ENCODE peak calls at places on chromosomes 2 and 18, in ten cellular contexts. One of them, this sample, is unnamed.
A peak's percentile ranks its signal among the peaks of the same experiment; 100 is the strongest.

GRCh38 chr2:217858519-217859466 is 144.0 kb downstream of the TNS1 start:
- DNase-seq in uterus: peak; percentile 90
- DNase-seq in brain microvascular endothelial cell: peak; percentile 96
- DNase-seq in non-pigmented ciliary epithelial cell: peak; percentile 68
- DNase-seq in upper lobe of right lung: no peak
- DNase-seq in mammary epithelial cell: no peak
- DNase-seq in activated CD8-positive, alpha-beta memory T cell treated with anti-CD3 and anti-CD28 coated beads for 24 hours: no peak
- DNase-seq in GM04503: peak; percentile 96
- DNase-seq in HFFc6: peak; percentile 91
- DNase-seq in AG04450: peak; percentile 76
- DNase-seq in this sample: no peak

GRCh38 chr2:3041841-3042600 is 335.6 kb downstream of the EIPR1 start:
- DNase-seq in brain microvascular endothelial cell: peak; percentile 7
- DNase-seq in AG04450: no peak
- DNase-seq in HFFc6: no peak
- DNase-seq in mammary epithelial cell: no peak
- DNase-seq in uterus: no peak
- DNase-seq in GM04503: no peak
- DNase-seq in activated CD8-positive, alpha-beta memory T cell treated with anti-CD3 and anti-CD28 coated beads for 24 hours: no peak
- DNase-seq in upper lobe of right lung: no peak
- DNase-seq in non-pigmented ciliary epithelial cell: no peak
- DNase-seq in this sample: no peak

GRCh38 chr2:169081551-169081950 is 12.2 kb downstream of the DHRS9 start:
- DNase-seq in mammary epithelial cell: no peak
- DNase-seq in GM04503: no peak
- DNase-seq in brain microvascular endothelial cell: no peak
- DNase-seq in AG04450: no peak
- DNase-seq in activated CD8-positive, alpha-beta memory T cell treated with anti-CD3 and anti-CD28 coated beads for 24 hours: no peak
- DNase-seq in HFFc6: no peak
- DNase-seq in non-pigmented ciliary epithelial cell: no peak
- DNase-seq in upper lobe of right lung: no peak
- DNase-seq in uterus: no peak
- DNase-seq in this sample: no peak

GRCh38 chr2:193251909-193252308 is 1057.2 kb upstream of the TMEFF2 start:
- DNase-seq in uterus: no peak
- DNase-seq in activated CD8-positive, alpha-beta memory T cell treated with anti-CD3 and anti-CD28 coated beads for 24 hours: no peak
- DNase-seq in mammary epithelial cell: no peak
- DNase-seq in HFFc6: no peak
- DNase-seq in brain microvascular endothelial cell: no peak
- DNase-seq in AG04450: no peak
- DNase-seq in non-pigmented ciliary epithelial cell: no peak
- DNase-seq in GM04503: no peak
- DNase-seq in upper lobe of right lung: no peak
- DNase-seq in this sample: no peak

GRCh38 chr2:11444737-11445136 is 21.2 kb downstream of the E2F6 start:
- DNase-seq in HFFc6: no peak
- DNase-seq in upper lobe of right lung: no peak
- DNase-seq in non-pigmented ciliary epithelial cell: no peak
- DNase-seq in mammary epithelial cell: no peak
- DNase-seq in AG04450: no peak
- DNase-seq in GM04503: no peak
- DNase-seq in uterus: no peak
- DNase-seq in activated CD8-positive, alpha-beta memory T cell treated with anti-CD3 and anti-CD28 coated beads for 24 hours: no peak
- DNase-seq in brain microvascular endothelial cell: no peak
- DNase-seq in this sample: no peak

GRCh38 chr18:74256190-74256589 is 35.6 kb downstream of the CYB5A start:
- DNase-seq in brain microvascular endothelial cell: no peak
- DNase-seq in GM04503: no peak
- DNase-seq in mammary epithelial cell: no peak
- DNase-seq in HFFc6: no peak
- DNase-seq in activated CD8-positive, alpha-beta memory T cell treated with anti-CD3 and anti-CD28 coated beads for 24 hours: no peak
- DNase-seq in AG04450: no peak
- DNase-seq in uterus: no peak
- DNase-seq in non-pigmented ciliary epithelial cell: no peak
- DNase-seq in upper lobe of right lung: no peak
- DNase-seq in this sample: no peak

GRCh38 chr2:240355001-240355891 is 80.2 kb upstream of the GPC1 start:
- DNase-seq in mammary epithelial cell: peak; percentile 71
- DNase-seq in GM04503: no peak
- DNase-seq in activated CD8-positive, alpha-beta memory T cell treated with anti-CD3 and anti-CD28 coated beads for 24 hours: no peak
- DNase-seq in uterus: no peak
- DNase-seq in AG04450: peak; percentile 18
- DNase-seq in brain microvascular endothelial cell: no peak
- DNase-seq in non-pigmented ciliary epithelial cell: no peak
- DNase-seq in upper lobe of right lung: no peak
- DNase-seq in HFFc6: peak; percentile 53
- DNase-seq in this sample: no peak

GRCh38 chr2:146734042-146734715 is 1110.7 kb upstream of the ACVR2A start:
- DNase-seq in uterus: no peak
- DNase-seq in HFFc6: peak; percentile 5
- DNase-seq in AG04450: peak; percentile 6
- DNase-seq in GM04503: peak; percentile 5
- DNase-seq in non-pigmented ciliary epithelial cell: peak; percentile 35
- DNase-seq in activated CD8-positive, alpha-beta memory T cell treated with anti-CD3 and anti-CD28 coated beads for 24 hours: no peak
- DNase-seq in brain microvascular endothelial cell: peak; percentile 47
- DNase-seq in upper lobe of right lung: no peak
- DNase-seq in mammary epithelial cell: peak; percentile 39
- DNase-seq in this sample: peak; percentile 17

GRCh38 chr18:22800551-22800951 is 132.6 kb upstream of the RBBP8 start:
- DNase-seq in mammary epithelial cell: no peak
- DNase-seq in GM04503: no peak
- DNase-seq in non-pigmented ciliary epithelial cell: no peak
- DNase-seq in activated CD8-positive, alpha-beta memory T cell treated with anti-CD3 and anti-CD28 coated beads for 24 hours: no peak
- DNase-seq in HFFc6: no peak
- DNase-seq in upper lobe of right lung: no peak
- DNase-seq in uterus: no peak
- DNase-seq in brain microvascular endothelial cell: no peak
- DNase-seq in AG04450: no peak
- DNase-seq in this sample: no peak

GRCh38 chr18:46915800-46916550 is 1.3 kb downstream of the PIAS2 start:
- DNase-seq in non-pigmented ciliary epithelial cell: no peak
- DNase-seq in GM04503: no peak
- DNase-seq in uterus: no peak
- DNase-seq in activated CD8-positive, alpha-beta memory T cell treated with anti-CD3 and anti-CD28 coated beads for 24 hours: no peak
- DNase-seq in AG04450: no peak
- DNase-seq in brain microvascular endothelial cell: no peak
- DNase-seq in upper lobe of right lung: no peak
- DNase-seq in HFFc6: no peak
- DNase-seq in mammary epithelial cell: no peak
- DNase-seq in this sample: no peak

GRCh38 chr2:1701020-1701419 is 43.3 kb downstream of the PXDN start:
- DNase-seq in mammary epithelial cell: no peak
- DNase-seq in non-pigmented ciliary epithelial cell: no peak
- DNase-seq in GM04503: no peak
- DNase-seq in uterus: no peak
- DNase-seq in HFFc6: no peak
- DNase-seq in brain microvascular endothelial cell: no peak
- DNase-seq in upper lobe of right lung: no peak
- DNase-seq in AG04450: no peak
- DNase-seq in activated CD8-positive, alpha-beta memory T cell treated with anti-CD3 and anti-CD28 coated beads for 24 hours: no peak
- DNase-seq in this sample: no peak

GRCh38 chr2:85737481-85737880 is 16.3 kb upstream of the ATOH8 start:
- DNase-seq in non-pigmented ciliary epithelial cell: no peak
- DNase-seq in HFFc6: peak; percentile 97
- DNase-seq in upper lobe of right lung: peak; percentile 63
- DNase-seq in AG04450: peak; percentile 61
- DNase-seq in activated CD8-positive, alpha-beta memory T cell treated with anti-CD3 and anti-CD28 coated beads for 24 hours: no peak
- DNase-seq in uterus: peak; percentile 93
- DNase-seq in mammary epithelial cell: peak; percentile 41
- DNase-seq in brain microvascular endothelial cell: peak; percentile 79
- DNase-seq in GM04503: peak; percentile 92
- DNase-seq in this sample: peak; percentile 70

GRCh38 chr2:53632714-53633113 is 134.9 kb upstream of the CHAC2 start:
- DNase-seq in uterus: no peak
- DNase-seq in non-pigmented ciliary epithelial cell: peak; percentile 44
- DNase-seq in GM04503: peak; percentile 19
- DNase-seq in brain microvascular endothelial cell: peak; percentile 73
- DNase-seq in mammary epithelial cell: peak; percentile 61
- DNase-seq in AG04450: no peak
- DNase-seq in HFFc6: peak; percentile 87
- DNase-seq in upper lobe of right lung: no peak
- DNase-seq in activated CD8-positive, alpha-beta memory T cell treated with anti-CD3 and anti-CD28 coated beads for 24 hours: no peak
- DNase-seq in this sample: no peak

GRCh38 chr2:39620067-39620466 is 45.6 kb upstream of the TMEM178A start:
- DNase-seq in GM04503: no peak
- DNase-seq in mammary epithelial cell: peak; percentile 79
- DNase-seq in activated CD8-positive, alpha-beta memory T cell treated with anti-CD3 and anti-CD28 coated beads for 24 hours: no peak
- DNase-seq in non-pigmented ciliary epithelial cell: peak; percentile 85
- DNase-seq in HFFc6: peak; percentile 84
- DNase-seq in AG04450: peak; percentile 49
- DNase-seq in brain microvascular endothelial cell: peak; percentile 88
- DNase-seq in upper lobe of right lung: no peak
- DNase-seq in uterus: peak; percentile 28
- DNase-seq in this sample: peak; percentile 54

GRCh38 chr2:215713393-215713792 is 277.5 kb upstream of the FN1 start:
- DNase-seq in GM04503: peak; percentile 94
- DNase-seq in non-pigmented ciliary epithelial cell: no peak
- DNase-seq in mammary epithelial cell: peak; percentile 20
- DNase-seq in uterus: no peak
- DNase-seq in activated CD8-positive, alpha-beta memory T cell treated with anti-CD3 and anti-CD28 coated beads for 24 hours: no peak
- DNase-seq in HFFc6: peak; percentile 71
- DNase-seq in brain microvascular endothelial cell: no peak
- DNase-seq in upper lobe of right lung: no peak
- DNase-seq in AG04450: peak; percentile 73
- DNase-seq in this sample: no peak

GRCh38 chr2:236535024-236535423 is 34.6 kb upstream of the ACKR3 start:
- DNase-seq in upper lobe of right lung: no peak
- DNase-seq in non-pigmented ciliary epithelial cell: peak; percentile 84
- DNase-seq in activated CD8-positive, alpha-beta memory T cell treated with anti-CD3 and anti-CD28 coated beads for 24 hours: no peak
- DNase-seq in AG04450: no peak
- DNase-seq in brain microvascular endothelial cell: peak; percentile 96
- DNase-seq in uterus: no peak
- DNase-seq in GM04503: no peak
- DNase-seq in HFFc6: no peak
- DNase-seq in mammary epithelial cell: peak; percentile 59
- DNase-seq in this sample: peak; percentile 52

GRCh38 chr2:98932778-98933343 is 3.2 kb downstream of the CRACDL start:
- DNase-seq in uterus: no peak
- DNase-seq in non-pigmented ciliary epithelial cell: no peak
- DNase-seq in upper lobe of right lung: peak; percentile 48
- DNase-seq in mammary epithelial cell: no peak
- DNase-seq in GM04503: no peak
- DNase-seq in AG04450: no peak
- DNase-seq in HFFc6: no peak
- DNase-seq in brain microvascular endothelial cell: no peak
- DNase-seq in activated CD8-positive, alpha-beta memory T cell treated with anti-CD3 and anti-CD28 coated beads for 24 hours: no peak
- DNase-seq in this sample: no peak

GRCh38 chr2:105103481-105103880 is 65.6 kb downstream of the MRPS9 start:
- DNase-seq in GM04503: no peak
- DNase-seq in mammary epithelial cell: no peak
- DNase-seq in activated CD8-positive, alpha-beta memory T cell treated with anti-CD3 and anti-CD28 coated beads for 24 hours: no peak
- DNase-seq in uterus: no peak
- DNase-seq in HFFc6: no peak
- DNase-seq in upper lobe of right lung: no peak
- DNase-seq in non-pigmented ciliary epithelial cell: no peak
- DNase-seq in brain microvascular endothelial cell: no peak
- DNase-seq in AG04450: no peak
- DNase-seq in this sample: no peak

GRCh38 chr2:226683196-226683595 is 116.4 kb downstream of the IRS1 start:
- DNase-seq in non-pigmented ciliary epithelial cell: no peak
- DNase-seq in HFFc6: peak; percentile 20
- DNase-seq in AG04450: no peak
- DNase-seq in upper lobe of right lung: no peak
- DNase-seq in mammary epithelial cell: peak; percentile 66
- DNase-seq in GM04503: no peak
- DNase-seq in uterus: no peak
- DNase-seq in brain microvascular endothelial cell: no peak
- DNase-seq in activated CD8-positive, alpha-beta memory T cell treated with anti-CD3 and anti-CD28 coated beads for 24 hours: no peak
- DNase-seq in this sample: no peak

GRCh38 chr2:11698009-11698922 is 28.3 kb upstream of the NTSR2 start:
- DNase-seq in upper lobe of right lung: peak; percentile 70
- DNase-seq in HFFc6: peak; percentile 68
- DNase-seq in non-pigmented ciliary epithelial cell: no peak
- DNase-seq in GM04503: no peak
- DNase-seq in brain microvascular endothelial cell: peak; percentile 21
- DNase-seq in activated CD8-positive, alpha-beta memory T cell treated with anti-CD3 and anti-CD28 coated beads for 24 hours: no peak
- DNase-seq in mammary epithelial cell: no peak
- DNase-seq in uterus: peak; percentile 77
- DNase-seq in AG04450: no peak
- DNase-seq in this sample: peak; percentile 48

GRCh38 chr18:78915446-78916008 is 64.1 kb upstream of the SALL3 start:
- DNase-seq in uterus: no peak
- DNase-seq in mammary epithelial cell: no peak
- DNase-seq in brain microvascular endothelial cell: no peak
- DNase-seq in non-pigmented ciliary epithelial cell: no peak
- DNase-seq in HFFc6: no peak
- DNase-seq in activated CD8-positive, alpha-beta memory T cell treated with anti-CD3 and anti-CD28 coated beads for 24 hours: peak; percentile 32
- DNase-seq in AG04450: no peak
- DNase-seq in upper lobe of right lung: peak; percentile 49
- DNase-seq in GM04503: no peak
- DNase-seq in this sample: no peak

GRCh38 chr18:36534154-36534688 is 236.7 kb downstream of the FHOD3 start:
- DNase-seq in brain microvascular endothelial cell: no peak
- DNase-seq in GM04503: no peak
- DNase-seq in uterus: no peak
- DNase-seq in mammary epithelial cell: peak; percentile 26
- DNase-seq in HFFc6: no peak
- DNase-seq in upper lobe of right lung: no peak
- DNase-seq in non-pigmented ciliary epithelial cell: no peak
- DNase-seq in AG04450: no peak
- DNase-seq in activated CD8-positive, alpha-beta memory T cell treated with anti-CD3 and anti-CD28 coated beads for 24 hours: no peak
- DNase-seq in this sample: no peak

GRCh38 chr2:176392125-176392704 is 123.0 kb downstream of the MTX2 start:
- DNase-seq in GM04503: peak; percentile 37
- DNase-seq in activated CD8-positive, alpha-beta memory T cell treated with anti-CD3 and anti-CD28 coated beads for 24 hours: no peak
- DNase-seq in HFFc6: no peak
- DNase-seq in mammary epithelial cell: no peak
- DNase-seq in uterus: no peak
- DNase-seq in non-pigmented ciliary epithelial cell: no peak
- DNase-seq in upper lobe of right lung: no peak
- DNase-seq in brain microvascular endothelial cell: peak; percentile 10
- DNase-seq in AG04450: no peak
- DNase-seq in this sample: no peak

GRCh38 chr2:11009866-11010265 is 98.1 kb downstream of the KCNF1 start:
- DNase-seq in uterus: no peak
- DNase-seq in mammary epithelial cell: no peak
- DNase-seq in GM04503: no peak
- DNase-seq in upper lobe of right lung: no peak
- DNase-seq in brain microvascular endothelial cell: no peak
- DNase-seq in non-pigmented ciliary epithelial cell: no peak
- DNase-seq in AG04450: no peak
- DNase-seq in HFFc6: no peak
- DNase-seq in activated CD8-positive, alpha-beta memory T cell treated with anti-CD3 and anti-CD28 coated beads for 24 hours: no peak
- DNase-seq in this sample: no peak

GRCh38 chr2:213152065-213152794 is 818 bp upstream of the IKZF2 start:
- DNase-seq in HFFc6: peak; percentile 75
- DNase-seq in uterus: peak; percentile 48
- DNase-seq in upper lobe of right lung: peak; percentile 89
- DNase-seq in non-pigmented ciliary epithelial cell: no peak
- DNase-seq in GM04503: no peak
- DNase-seq in mammary epithelial cell: peak; percentile 71
- DNase-seq in AG04450: peak; percentile 54
- DNase-seq in activated CD8-positive, alpha-beta memory T cell treated with anti-CD3 and anti-CD28 coated beads for 24 hours: no peak
- DNase-seq in brain microvascular endothelial cell: peak; percentile 68
- DNase-seq in this sample: no peak

GRCh38 chr2:4053769-4054493 is 350.6 kb downstream of the DCDC2C start:
- DNase-seq in brain microvascular endothelial cell: no peak
- DNase-seq in mammary epithelial cell: no peak
- DNase-seq in HFFc6: no peak
- DNase-seq in upper lobe of right lung: no peak
- DNase-seq in AG04450: no peak
- DNase-seq in non-pigmented ciliary epithelial cell: no peak
- DNase-seq in GM04503: no peak
- DNase-seq in uterus: no peak
- DNase-seq in activated CD8-positive, alpha-beta memory T cell treated with anti-CD3 and anti-CD28 coated beads for 24 hours: no peak
- DNase-seq in this sample: no peak

GRCh38 chr2:12317853-12318426 is 398.8 kb upstream of the TRIB2 start:
- DNase-seq in non-pigmented ciliary epithelial cell: peak; percentile 79
- DNase-seq in HFFc6: peak; percentile 94
- DNase-seq in uterus: peak; percentile 61
- DNase-seq in upper lobe of right lung: no peak
- DNase-seq in GM04503: peak; percentile 81
- DNase-seq in brain microvascular endothelial cell: peak; percentile 83
- DNase-seq in AG04450: peak; percentile 73
- DNase-seq in activated CD8-positive, alpha-beta memory T cell treated with anti-CD3 and anti-CD28 coated beads for 24 hours: no peak
- DNase-seq in mammary epithelial cell: peak; percentile 89
- DNase-seq in this sample: peak; percentile 79

GRCh38 chr2:75099521-75099922 is 99.8 kb downstream of the TACR1 start:
- DNase-seq in AG04450: no peak
- DNase-seq in brain microvascular endothelial cell: no peak
- DNase-seq in mammary epithelial cell: peak; percentile 16
- DNase-seq in uterus: no peak
- DNase-seq in non-pigmented ciliary epithelial cell: no peak
- DNase-seq in GM04503: no peak
- DNase-seq in HFFc6: peak; percentile 44
- DNase-seq in upper lobe of right lung: no peak
- DNase-seq in activated CD8-positive, alpha-beta memory T cell treated with anti-CD3 and anti-CD28 coated beads for 24 hours: no peak
- DNase-seq in this sample: no peak